ENCODE peak calls at places on chromosomes 1 and 21, in nine cellular contexts. Z is uterus, P is adrenal gland, E is GM23338, T is osteoblast, Q is endothelial cell of umbilical vein, S is ovary, U is AG04449, V is astrocyte of the cerebellum. X is an unnamed sample.

GRCh38 chr1:16724718-16725438 is 15.4 kb upstream of the RNU1-4 start:
- DNase-seq in P (no peak), S (peak; percentile 46), V (no peak), Q (no peak), Z (no peak), U (no peak), T (peak; percentile 69), E (peak; percentile 90), X (no peak)

GRCh38 chr1:28668191-28668955 is at the start of gene GMEB1:
- DNase-seq in S (peak; percentile 90), V (peak; percentile 38), U (no peak), T (peak; percentile 99), Z (peak; percentile 81), Q (peak; percentile 79), P (peak; percentile 89), E (peak; percentile 94), X (peak; percentile 79)

GRCh38 chr1:23795676-23796465 is 4.7 kb downstream of the GALE start:
- DNase-seq in V (no peak), Q (no peak), P (no peak), S (peak; percentile 70), Z (no peak), T (no peak), E (no peak), U (no peak), X (no peak)

GRCh38 chr21:33492571-33492970 is 1.1 kb upstream of the DNAJC28 start:
- DNase-seq in U (no peak), Q (no peak), Z (no peak), E (no peak), P (peak; percentile 18), S (no peak), T (no peak), V (no peak), X (peak; percentile 60)

GRCh38 chr1:94079991-94080388 is 41.0 kb downstream of the ABCA4 start:
- DNase-seq in U (no peak), Z (no peak), S (no peak), V (no peak), Q (no peak), P (no peak), T (no peak), E (no peak), X (no peak)

GRCh38 chr1:95233321-95233736 is 681 bp upstream of the RWDD3 start:
- DNase-seq in Q (peak; percentile 24), P (peak; percentile 35), E (peak; percentile 58), V (no peak), Z (peak; percentile 42), T (peak; percentile 77), S (peak; percentile 41), U (no peak), X (no peak)

GRCh38 chr1:201313086-201313485 is 29.8 kb downstream of the PKP1 start:
- DNase-seq in S (no peak), E (no peak), P (no peak), Z (no peak), Q (no peak), V (no peak), T (no peak), U (no peak), X (no peak)

GRCh38 chr1:19639999-19640362 is 4.1 kb upstream of the NBL1 start:
- DNase-seq in Q (no peak), V (no peak), U (no peak), T (no peak), Z (no peak), P (no peak), S (no peak), E (no peak), X (no peak)

GRCh38 chr1:89887270-89887669 is 66.4 kb downstream of the LRRC8D start:
- DNase-seq in U (no peak), S (no peak), T (no peak), E (no peak), P (no peak), Z (no peak), Q (no peak), V (no peak), X (peak; percentile 59)

GRCh38 chr1:89724369-89725015 is 91.6 kb downstream of the LRRC8C start:
- DNase-seq in U (no peak), T (peak; percentile 76), Z (no peak), V (no peak), P (no peak), S (no peak), Q (peak; percentile 80), E (no peak), X (peak; percentile 70)

DNA sequence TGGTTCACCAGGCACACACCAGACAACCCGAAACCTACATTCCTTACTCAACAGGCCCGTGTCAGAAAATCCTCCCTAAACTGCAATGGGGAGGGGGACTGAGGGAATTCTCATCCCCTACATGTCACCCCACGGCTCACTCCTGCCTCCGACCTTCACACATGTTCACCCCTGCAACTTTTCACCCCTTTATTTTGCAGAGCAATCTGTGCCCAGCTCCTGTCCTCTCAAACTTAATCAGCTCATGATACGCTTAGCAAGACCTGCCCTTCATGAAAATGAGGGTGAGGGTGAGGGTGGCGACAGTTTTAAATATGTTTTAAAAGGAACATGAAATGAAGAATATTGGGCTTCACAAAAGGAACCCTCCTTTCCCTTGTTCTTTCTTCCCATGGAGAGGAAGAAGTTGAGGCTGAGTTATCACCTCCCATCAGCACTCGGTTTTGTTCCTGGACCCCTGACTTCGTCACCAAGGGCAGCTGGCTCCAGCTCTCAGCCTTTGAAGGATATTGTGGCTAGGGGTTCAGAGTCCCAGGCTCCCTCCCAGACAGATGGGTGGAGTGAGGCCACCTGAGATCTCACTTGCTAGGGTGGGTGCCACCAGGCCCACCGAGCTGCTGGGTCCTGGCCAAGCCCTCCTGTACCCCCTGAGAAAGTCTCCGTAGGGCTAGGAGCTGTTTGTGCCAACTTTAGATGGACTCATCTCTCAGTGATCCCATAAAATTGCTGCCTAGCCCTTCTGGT is 6.7 kb downstream of the MX2 start:
- DNase-seq in Q (no peak), V (no peak), P (no peak), S (no peak), Z (no peak), E (no peak), T (no peak), U (no peak), X (no peak)
- H3K4me3 ChIP-seq in Q (no peak overlapping the region), V (no peak overlapping the region), P (no peak overlapping the region), S (no peak overlapping the region), Z (no peak overlapping the region), E (peak overlapping the region; percentile 67), T (peak overlapping the region; percentile 40), U (no peak overlapping the region), X (no peak overlapping the region)

GRCh38 chr1:210478820-210479219 is 150.1 kb downstream of the HHAT start:
- DNase-seq in V (no peak), Q (no peak), Z (no peak), P (no peak), U (no peak), E (no peak), S (no peak), T (no peak), X (no peak)

GRCh38 chr1:210475806-210476205 is 147.1 kb downstream of the HHAT start:
- DNase-seq in S (no peak), P (no peak), Q (no peak), Z (no peak), E (no peak), V (no peak), U (no peak), T (no peak), X (no peak)

GRCh38 chr1:210482936-210483642 is 154.4 kb downstream of the HHAT start:
- DNase-seq in V (no peak), U (no peak), T (no peak), Z (no peak), Q (no peak), S (no peak), E (no peak), P (no peak), X (no peak)

GRCh38 chr1:210477328-210477924 is 148.7 kb downstream of the HHAT start:
- DNase-seq in S (no peak), V (no peak), P (no peak), Z (no peak), U (peak; percentile 16), Q (no peak), T (peak; percentile 69), E (no peak), X (no peak)
- TF ChIP-seq CTCF in S (no peak), V (no peak), P (no peak), Z (no peak), U (no peak), Q (no peak), T (no peak), E (no peak), X (no peak)

DNA sequence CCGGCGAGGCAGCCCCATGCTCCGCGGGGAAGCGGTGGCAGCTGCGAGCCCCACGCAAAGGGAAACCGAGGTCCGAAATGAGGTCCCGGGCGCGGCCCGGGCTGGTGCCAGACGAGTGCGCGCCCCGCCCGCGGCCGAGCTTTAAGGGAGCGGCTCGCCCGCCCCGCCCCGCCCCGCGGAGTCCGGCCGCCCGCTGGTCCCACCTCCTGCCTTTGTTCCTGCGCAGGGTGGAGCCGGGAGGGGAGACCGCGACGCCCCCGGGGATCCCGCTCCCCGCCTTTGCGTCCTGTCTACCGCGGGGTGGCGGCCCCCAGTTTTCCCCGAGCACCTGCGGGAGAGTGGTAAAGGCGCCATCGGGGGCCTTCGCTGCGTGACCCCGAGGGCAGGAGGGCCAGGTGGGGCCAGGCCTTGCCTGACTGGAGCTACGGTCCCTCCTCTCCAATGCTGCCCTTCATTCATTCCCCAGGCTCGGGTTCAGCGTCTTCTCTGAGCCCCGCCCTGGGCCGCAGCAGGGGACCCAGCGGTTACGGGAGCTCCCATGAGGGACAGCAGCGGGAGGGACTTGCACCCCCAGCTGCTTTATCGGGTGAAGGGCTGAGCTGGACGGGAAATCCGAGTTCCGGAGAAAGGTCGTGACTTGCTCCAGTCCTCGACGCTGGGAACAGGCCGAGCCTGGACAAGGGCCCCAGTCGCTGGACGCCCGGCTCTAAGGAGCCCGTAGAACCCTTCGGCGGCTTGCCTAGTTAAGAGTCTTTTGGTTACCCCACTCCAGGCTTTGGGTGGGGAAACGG is at the start of gene HES2:
- DNase-seq in Z (no peak), U (no peak), Q (peak; percentile 36), T (peak; percentile 92), P (no peak), V (no peak), E (peak; percentile 74), S (no peak), X (no peak)
- H3K4me3 ChIP-seq in Z (peak within 1 kb of the TSS; percentile 12), U (no peak within 1 kb of the TSS), Q (peak within 1 kb of the TSS; percentile 40), T (no peak within 1 kb of the TSS), P (no peak within 1 kb of the TSS), V (peak within 1 kb of the TSS; percentile 18), E (peak within 1 kb of the TSS; percentile 65), S (peak within 1 kb of the TSS; percentile 3), X (peak within 1 kb of the TSS; percentile 42)

GRCh38 chr1:213008564-213008963 is 7.1 kb downstream of the ANGEL2 start:
- DNase-seq in S (no peak), U (no peak), Q (no peak), P (no peak), E (no peak), Z (no peak), V (no peak), T (no peak), X (no peak)
- TF ChIP-seq CTCF in S (no peak), U (no peak), Q (no peak), P (no peak), E (no peak), Z (no peak), V (no peak), T (no peak), X (no peak)

GRCh38 chr1:197001828-197002227 is 24.5 kb downstream of the CFHR5 start:
- DNase-seq in Q (no peak), P (no peak), E (no peak), S (no peak), V (no peak), T (no peak), Z (no peak), U (no peak), X (no peak)
- H3K4me3 ChIP-seq in Q (no peak overlapping the region), P (no peak overlapping the region), E (no peak overlapping the region), S (no peak overlapping the region), V (no peak overlapping the region), T (no peak overlapping the region), Z (no peak overlapping the region), U (no peak overlapping the region), X (no peak overlapping the region)

X was measured in fibroblast of the aortic adventitia.